ENCODE peak calls at places on chromosome 5, in nine cellular contexts. Q is ACHN, S is hepatic stellate cell, I is choroid plexus epithelial cell, Y is SK-MEL-5, V is aorta, U is globus pallidus, G is heart left ventricle, E is NCI-H774. B is an unnamed sample.

GRCh38 chr5:129245489-129245888 is 150.9 kb downstream of the ISOC1 start:
- DNase-seq in U (peak; percentile 96), I (peak; percentile 1), G (no peak), E (no peak), Q (no peak), Y (peak; percentile 27), S (no peak), V (no peak), B (no peak)

GRCh38 chr5:41903382-41903891 is 707 bp upstream of the RIMOC1 start:
- DNase-seq in V (no peak), S (no peak), E (no peak), Q (no peak), G (no peak), Y (peak; percentile 23), I (no peak), U (no peak), B (no peak)

GRCh38 chr5:176446884-176447537 is 1.2 kb upstream of the FAF2 start:
- DNase-seq in Y (no peak), U (no peak), I (no peak), G (no peak), E (no peak), V (peak; percentile 57), Q (peak; percentile 2), S (no peak), B (peak; percentile 28)

GRCh38 chr5:107372723-107373487 is 297.8 kb downstream of the EFNA5 start:
- DNase-seq in G (no peak), Y (no peak), Q (no peak), S (no peak), E (no peak), V (no peak), I (peak; percentile 53), U (no peak), B (no peak)

GRCh38 chr5:31798168-31798567 is 159.2 kb downstream of the PDZD2 start:
- DNase-seq in Q (no peak), Y (no peak), S (no peak), U (no peak), E (no peak), G (no peak), I (no peak), V (no peak), B (no peak)

GRCh38 chr5:176405656-176406435 is 10.5 kb downstream of the CLTB start:
- DNase-seq in Q (no peak), V (no peak), E (no peak), I (no peak), Y (peak; percentile 25), S (no peak), G (no peak), U (no peak), B (no peak)

GRCh38 chr5:56019306-56020272 is 24.8 kb upstream of the IL6ST start:
- DNase-seq in Q (no peak), I (peak; percentile 57), S (no peak), V (no peak), G (no peak), Y (no peak), E (no peak), U (no peak), B (no peak)

GRCh38 chr5:83035373-83036170 is 41.6 kb downstream of the TMEM167A start:
- DNase-seq in Y (no peak), V (peak; percentile 67), G (peak; percentile 86), I (no peak), U (peak; percentile 99), Q (no peak), E (peak; percentile 45), S (no peak), B (peak; percentile 24)

GRCh38 chr5:124599048-124599973 is 147.1 kb downstream of the ZNF608 start:
- DNase-seq in U (peak; percentile 75), I (peak; percentile 73), G (no peak), S (no peak), Y (peak; percentile 71), E (peak; percentile 76), Q (peak; percentile 23), V (no peak), B (peak; percentile 68)

GRCh38 chr5:179605026-179605833 is 18.2 kb downstream of the HNRNPH1 start:
- DNase-seq in I (peak; percentile 68), S (no peak), G (no peak), Y (no peak), V (no peak), Q (no peak), U (no peak), E (no peak), B (no peak)

GRCh38 chr5:1851290-1851934 is 31.3 kb downstream of the IRX4 start:
- DNase-seq in S (no peak), Q (no peak), I (no peak), U (no peak), E (no peak), Y (no peak), V (no peak), G (no peak), B (no peak)

GRCh38 chr5:102815560-102816324 is 60.6 kb downstream of the PAM start:
- DNase-seq in Y (peak; percentile 13), I (peak; percentile 44), U (no peak), S (no peak), G (no peak), E (no peak), V (no peak), Q (no peak), B (no peak)

GRCh38 chr5:34621280-34622045 is 34.7 kb upstream of the RAI14 start:
- DNase-seq in U (no peak), Q (no peak), E (no peak), G (no peak), V (no peak), Y (no peak), I (no peak), S (no peak), B (no peak)

GRCh38 chr5:116536279-116537161 is 38.1 kb downstream of the SEMA6A start:
- DNase-seq in Y (peak; percentile 90), I (no peak), U (peak; percentile 85), Q (no peak), S (no peak), V (no peak), G (no peak), E (no peak), B (no peak)

GRCh38 chr5:123036391-123037103 is at the start of gene PPIC:
- DNase-seq in G (peak; percentile 94), S (peak; percentile 96), Y (peak; percentile 75), V (peak; percentile 92), I (peak; percentile 59), E (peak; percentile 48), U (peak; percentile 33), Q (peak; percentile 74), B (peak; percentile 91)

GRCh38 chr5:67377651-67378050 is 181.1 kb upstream of the CD180 start:
- DNase-seq in Q (no peak), S (no peak), U (no peak), V (no peak), I (no peak), Y (no peak), G (no peak), E (no peak), B (no peak)

GRCh38 chr5:164763211-164763610 is 1257.8 kb downstream of the MAT2B start:
- DNase-seq in G (no peak), E (no peak), Y (no peak), Q (no peak), V (no peak), S (no peak), I (no peak), U (no peak), B (no peak)

GRCh38 chr5:74054139-74054538 is 428.1 kb downstream of the ARHGEF28 start:
- DNase-seq in E (no peak), I (no peak), Q (no peak), Y (no peak), G (no peak), S (no peak), U (no peak), V (no peak), B (no peak)

GRCh38 chr5:98461485-98461884 is 312.0 kb upstream of the RGMB start:
- DNase-seq in E (no peak), U (no peak), V (no peak), Q (no peak), I (no peak), Y (no peak), S (no peak), G (no peak), B (no peak)

GRCh38 chr5:170941788-170942187 is 80.0 kb downstream of the RANBP17 start:
- DNase-seq in E (no peak), Q (no peak), V (no peak), Y (no peak), I (no peak), U (no peak), G (no peak), S (no peak), B (no peak)

GRCh38 chr5:78669331-78669730 is 20.8 kb upstream of the LHFPL2 start:
- DNase-seq in S (no peak), V (no peak), Y (no peak), U (no peak), I (no peak), E (no peak), G (no peak), Q (no peak), B (no peak)

GRCh38 chr5:54159153-54159836 is 151.1 kb downstream of the ARL15 start:
- DNase-seq in V (no peak), Q (peak; percentile 1), Y (no peak), S (peak; percentile 14), E (no peak), U (peak; percentile 9), G (no peak), I (peak; percentile 29), B (no peak)

GRCh38 chr5:34022131-34022705 is 14.4 kb upstream of the AMACR start:
- DNase-seq in U (no peak), V (no peak), G (no peak), S (no peak), I (peak; percentile 54), Q (no peak), E (no peak), Y (no peak), B (no peak)

GRCh38 chr5:60497706-60498500 is 202.1 kb downstream of the DEPDC1B start:
- DNase-seq in I (peak; percentile 80), Y (peak; percentile 13), V (no peak), Q (no peak), E (no peak), G (no peak), U (no peak), S (no peak), B (no peak)

GRCh38 chr5:132430736-132431135 is 59.8 kb downstream of the IRF1 start:
- DNase-seq in G (no peak), V (no peak), Q (no peak), U (no peak), Y (no peak), E (no peak), I (no peak), S (no peak), B (peak; percentile 30)

GRCh38 chr5:10145922-10146321 is 103.8 kb downstream of the ATPSCKMT start:
- DNase-seq in S (peak; percentile 31), E (no peak), Q (peak; percentile 38), U (peak; percentile 48), V (no peak), G (no peak), Y (peak; percentile 85), I (peak; percentile 82), B (no peak)

GRCh38 chr5:14445581-14446290 is 135.9 kb upstream of the OTULINL start:
- DNase-seq in U (no peak), Y (no peak), V (no peak), S (no peak), E (peak; percentile 30), G (peak; percentile 44), I (peak; percentile 62), Q (no peak), B (no peak)

GRCh38 chr5:32791536-32792240 is 80.6 kb downstream of the NPR3 start:
- DNase-seq in Y (no peak), Q (no peak), G (no peak), E (no peak), I (peak; percentile 34), S (no peak), U (no peak), V (no peak), B (no peak)

GRCh38 chr5:172959824-172960799 is 888 bp downstream of the RPL26L1 start:
- DNase-seq in S (no peak), U (no peak), E (no peak), V (no peak), Q (no peak), Y (no peak), G (no peak), I (no peak), B (no peak)

B was measured in right lobe of liver.